ENCODE peak calls at places on chromosomes 16 and 17, in seven cellular contexts. W is HT1080, M is NCI-H748 treated with DMSO at 0.1 percent for 48 hours, X is NCI-H510A, G is left colon, D is cardiac muscle cell, J is GDM1. K is an unnamed sample.

GRCh38 chr17:51995797-51996403 is 162.6 kb downstream of the CA10 start:
- DNase-seq in D (no peak), X (no peak), M (no peak), J (no peak), G (no peak), W (peak), K (no peak)

GRCh38 chr16:79815049-79815448 is 214.5 kb upstream of the MAF start:
- DNase-seq in D (no peak), G (no peak), M (no peak), W (no peak), J (no peak), X (no peak), K (no peak)

GRCh38 chr17:73719588-73720071 is 75.4 kb upstream of the SDK2 start:
- DNase-seq in J (no peak), W (no peak), D (peak), G (peak), M (peak), X (peak), K (peak)

GRCh38 chr17:57955183-57955952 is at the start of gene CUEDC1:
- DNase-seq in M (peak), D (peak), X (peak), J (peak), G (peak), W (peak), K (peak)

GRCh38 chr16:30567991-30568638 is 3.4 kb downstream of the ZNF688 start:
- DNase-seq in J (no peak), W (peak), G (no peak), X (peak), D (no peak), M (no peak), K (no peak)

GRCh38 chr17:36514856-36515255 is 19.8 kb downstream of the MYO19 start:
- DNase-seq in J (no peak), G (no peak), M (no peak), D (no peak), X (no peak), W (no peak), K (no peak)

GRCh38 chr16:28562199-28562598 is 8.5 kb downstream of the SGF29 start:
- DNase-seq in M (no peak), X (no peak), D (no peak), J (no peak), W (no peak), G (no peak), K (no peak)

GRCh38 chr16:86462334-86463084 is 47.8 kb upstream of the FOXF1 start:
- DNase-seq in D (no peak), M (no peak), X (no peak), J (no peak), G (peak), W (peak), K (no peak)

GRCh38 chr17:13583996-13584700 is 17.6 kb downstream of the HS3ST3A1 start:
- DNase-seq in W (no peak), M (no peak), J (no peak), X (no peak), D (no peak), G (no peak), K (no peak)

GRCh38 chr17:49687878-49688491 is 10.1 kb upstream of the SPOP start:
- DNase-seq in M (no peak), G (no peak), X (no peak), D (no peak), J (peak), W (peak), K (peak)

GRCh38 chr17:74228326-74228978 is 15.1 kb downstream of the TTYH2 start:
- DNase-seq in M (no peak), J (no peak), X (no peak), W (no peak), D (no peak), G (no peak), K (no peak)

GRCh38 chr17:1676401-1676800 is 8.3 kb downstream of the PRPF8 start:
- DNase-seq in W (no peak), D (no peak), X (no peak), J (no peak), M (no peak), G (no peak), K (no peak)

GRCh38 chr16:59249049-59249448 is 514.9 kb upstream of the GOT2 start:
- DNase-seq in J (no peak), G (no peak), D (peak), M (no peak), X (no peak), W (no peak), K (peak)

GRCh38 chr16:3182608-3183444 is 5.2 kb upstream of the OR1F1 start:
- DNase-seq in J (no peak), G (no peak), X (no peak), D (peak), W (peak), M (no peak), K (peak)

GRCh38 chr17:50931003-50931878 is 65.1 kb upstream of the TOB1 start:
- DNase-seq in M (peak), X (peak), D (peak), G (peak), W (no peak), J (no peak), K (peak)

K was measured in ecto neural progenitor cell.